ENCODE peak calls at places on chromosomes 7 and 10, in five cellular contexts. C is skeletal muscle cell, V is osteocyte, N is GM12865, K is GM23248. X is an unnamed sample.

GRCh38 chr7:110918949-110919548 is 171.9 kb upstream of the LRRN3 start:
- DNase-seq in C (no peak), V (no peak), N (peak; percentile 31), K (no peak), X (no peak)

GRCh38 chr10:70348228-70348850 is 34.1 kb downstream of the LRRC20 start:
- DNase-seq in C (no peak), V (no peak), N (peak; percentile 57), K (peak; percentile 65), X (no peak)

GRCh38 chr10:56881218-56881617 is 520.2 kb upstream of the ZWINT start:
- DNase-seq in C (no peak), V (no peak), N (no peak), K (no peak), X (no peak)

GRCh38 chr7:114345494-114345893 is 69.1 kb upstream of the FOXP2 start:
- DNase-seq in C (peak; percentile 48), V (no peak), N (no peak), K (peak; percentile 49), X (no peak)

GRCh38 chr7:135283959-135284638 is 50.5 kb downstream of the STRA8 start:
- DNase-seq in C (no peak), V (peak; percentile 44), N (no peak), K (no peak), X (no peak)

GRCh38 chr10:36362257-36362656 is 720.2 kb upstream of the FZD8 start:
- DNase-seq in C (no peak), V (no peak), N (no peak), K (no peak), X (no peak)

GRCh38 chr7:101435461-101436225 is 73.0 kb downstream of the COL26A1 start:
- DNase-seq in C (no peak), V (no peak), N (no peak), K (no peak), X (no peak)

GRCh38 chr7:75694636-75695035 is 44.1 kb downstream of the HIP1 start:
- DNase-seq in C (no peak), V (no peak), N (no peak), K (no peak), X (no peak)

GRCh38 chr10:50404021-50404823 is 152.9 kb upstream of the ASAH2 start:
- DNase-seq in C (no peak), V (no peak), N (no peak), K (no peak), X (no peak)

GRCh38 chr10:79027147-79028055 is 41.4 kb upstream of the ZMIZ1 start:
- DNase-seq in C (no peak), V (no peak), N (no peak), K (no peak), X (no peak)

GRCh38 chr10:68171539-68172080 is 60.3 kb downstream of the ATOH7 start:
- DNase-seq in C (no peak), V (no peak), N (no peak), K (no peak), X (no peak)

GRCh38 chr10:89206402-89207180 is 526 bp downstream of the CH25H start:
- DNase-seq in C (no peak), V (peak; percentile 85), N (no peak), K (peak; percentile 66), X (no peak)

GRCh38 chr10:76324283-76324682 is 892.9 kb downstream of the LRMDA start:
- DNase-seq in C (no peak), V (no peak), N (no peak), K (peak; percentile 35), X (no peak)

GRCh38 chr10:74585231-74586087 is 240.9 kb upstream of the KAT6B start:
- DNase-seq in C (no peak), V (no peak), N (peak; percentile 91), K (peak; percentile 29), X (no peak)

GRCh38 chr7:54705436-54705835 is 53.6 kb downstream of the SEC61G start:
- DNase-seq in C (peak; percentile 12), V (no peak), N (peak; percentile 11), K (peak; percentile 62), X (peak; percentile 90)

GRCh38 chr10:78717200-78717599 is 351.6 kb upstream of the ZMIZ1 start:
- DNase-seq in C (no peak), V (no peak), N (no peak), K (peak; percentile 90), X (no peak)

GRCh38 chr7:116249969-116250553 is 39.7 kb downstream of the TES start:
- DNase-seq in C (no peak), V (no peak), N (peak; percentile 48), K (peak; percentile 62), X (peak; percentile 29)

GRCh38 chr7:3117488-3118228 is 74.0 kb upstream of the CARD11 start:
- DNase-seq in C (no peak), V (no peak), N (no peak), K (no peak), X (no peak)

X was measured in LoVo.